ENCODE peak calls at places on chromosomes 7 and 10, in ten cellular contexts. J is A549, S is suprapubic skin, B is transverse colon, H is ovary, V is upper lobe of left lung, W is HepG2, U is sigmoid colon, Z is H1, E is esophagus muscularis mucosa. O is an unnamed sample.

GRCh38 chr7:55432937-55433784 is 68.0 kb downstream of the LANCL2 start:
- DNase-seq in J (peak; percentile 53), S (no peak), B (no peak), H (no peak), V (no peak), W (peak; percentile 50), U (no peak), Z (no peak), E (no peak), O (no peak)

GRCh38 chr10:44920252-44920651 is 9.1 kb downstream of the TMEM72 start:
- DNase-seq in J (no peak), S (no peak), B (no peak), H (no peak), V (no peak), W (no peak), U (no peak), Z (no peak), E (no peak), O (no peak)

GRCh38 chr10:51260376-51260775 is 186.1 kb downstream of the PRKG1 start:
- DNase-seq in J (no peak), S (no peak), B (no peak), H (no peak), V (no peak), W (no peak), U (no peak), Z (no peak), E (no peak), O (no peak)

GRCh38 chr7:44636926-44637325 is 30.5 kb downstream of the OGDH start:
- DNase-seq in J (no peak), S (peak; percentile 55), B (no peak), H (no peak), V (no peak), W (no peak), U (no peak), Z (no peak), E (no peak), O (no peak)

GRCh38 chr7:27553288-27553687 is 109.4 kb downstream of the HIBADH start:
- DNase-seq in J (no peak), S (no peak), B (no peak), H (no peak), V (no peak), W (no peak), U (no peak), Z (no peak), E (no peak), O (no peak)

GRCh38 chr10:129393812-129394211 is 73.2 kb upstream of the MGMT start:
- DNase-seq in J (no peak), S (no peak), B (no peak), H (no peak), V (peak; percentile 52), W (no peak), U (no peak), Z (no peak), E (peak; percentile 53), O (no peak)

GRCh38 chr10:7121154-7121797 is 289.6 kb downstream of the SFMBT2 start:
- DNase-seq in J (peak; percentile 71), S (no peak), B (peak; percentile 45), H (peak; percentile 52), V (no peak), W (peak; percentile 27), U (no peak), Z (peak; percentile 15), E (no peak), O (peak; percentile 43)

GRCh38 chr7:50267525-50268041 is 36.9 kb upstream of the IKZF1 start:
- DNase-seq in J (no peak), S (no peak), B (no peak), H (no peak), V (no peak), W (no peak), U (no peak), Z (no peak), E (no peak), O (no peak)

GRCh38 chr7:90775383-90775965 is 179.4 kb downstream of the CDK14 start:
- DNase-seq in J (no peak), S (no peak), B (no peak), H (no peak), V (no peak), W (no peak), U (no peak), Z (no peak), E (no peak), O (no peak)

GRCh38 chr7:435518-436366 is 83.9 kb downstream of the PDGFA start:
- DNase-seq in J (peak; percentile 61), S (no peak), B (peak; percentile 81), H (no peak), V (peak; percentile 78), W (no peak), U (peak; percentile 81), Z (no peak), E (no peak), O (peak; percentile 91)

GRCh38 chr7:39417642-39418041 is 148.6 kb upstream of the YAE1 start:
- DNase-seq in J (no peak), S (no peak), B (no peak), H (no peak), V (no peak), W (no peak), U (no peak), Z (no peak), E (no peak), O (no peak)

DNA sequence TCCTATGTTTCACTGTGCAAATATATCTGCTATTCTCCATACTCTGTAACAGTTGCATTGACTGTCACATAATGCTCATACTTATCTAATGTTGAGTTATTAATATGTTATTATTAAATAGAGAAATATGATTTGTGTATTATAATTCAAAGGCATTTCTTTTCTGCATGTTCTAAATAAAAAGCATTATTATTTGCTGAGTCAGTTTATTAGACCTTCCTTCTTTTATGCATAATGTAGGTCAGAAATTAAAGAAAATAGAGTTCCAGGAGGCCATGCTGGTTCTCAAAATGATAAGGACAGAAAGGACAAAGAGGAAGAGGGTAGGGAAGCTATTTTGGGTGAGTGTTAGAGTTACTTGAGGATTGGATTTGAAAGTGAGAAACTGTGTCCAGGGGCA is 50.7 kb downstream of the CYP2C9 start:
- DNase-seq in J (no peak), S (no peak), B (no peak), H (no peak), V (no peak), W (no peak), U (no peak), Z (no peak), E (no peak), O (no peak)
- TF ChIP-seq EP300 in J (no peak), S (no peak), B (no peak), H (no peak), V (no peak), W (no peak), U (no peak), Z (no peak), E (no peak), O (no peak)

GRCh38 chr10:72079356-72079755 is 9.0 kb downstream of the SPOCK2 start:
- DNase-seq in J (no peak), S (no peak), B (no peak), H (no peak), V (no peak), W (no peak), U (peak; percentile 28), Z (no peak), E (no peak), O (no peak)
- H3K4me1 ChIP-seq in J (peaks cover 31% of the 10 kb centered on the region), S (no peaks in the 10 kb centered on the region), B (no peaks in the 10 kb centered on the region), H (no peaks in the 10 kb centered on the region), V (no peaks in the 10 kb centered on the region), W (peaks cover 8% of the 10 kb centered on the region), U (no peaks in the 10 kb centered on the region), Z (peaks cover 4% of the 10 kb centered on the region), E (no peaks in the 10 kb centered on the region), O (peaks cover 5% of the 10 kb centered on the region)

GRCh38 chr7:118085000-118085399 is 99.0 kb upstream of the LSM8 start:
- DNase-seq in J (no peak), S (no peak), B (no peak), H (no peak), V (no peak), W (no peak), U (no peak), Z (no peak), E (no peak), O (no peak)
- TF ChIP-seq EP300 in J (no peak), S (no peak), B (no peak), H (no peak), V (no peak), W (no peak), U (no peak), Z (no peak), E (no peak), O (no peak)

GRCh38 chr10:79138449-79139123 is 69.8 kb downstream of the ZMIZ1 start:
- DNase-seq in J (no peak), S (no peak), B (no peak), H (no peak), V (no peak), W (no peak), U (no peak), Z (no peak), E (no peak), O (no peak)

GRCh38 chr10:79135790-79136189 is 67.0 kb downstream of the ZMIZ1 start:
- DNase-seq in J (no peak), S (no peak), B (no peak), H (no peak), V (no peak), W (no peak), U (no peak), Z (no peak), E (no peak), O (no peak)

GRCh38 chr10:79137826-79138225 is 69.1 kb downstream of the ZMIZ1 start:
- DNase-seq in J (no peak), S (no peak), B (peak; percentile 42), H (peak; percentile 76), V (no peak), W (no peak), U (peak; percentile 79), Z (no peak), E (no peak), O (no peak)

GRCh38 chr10:79136227-79137005 is 67.7 kb downstream of the ZMIZ1 start:
- DNase-seq in J (no peak), S (no peak), B (no peak), H (no peak), V (no peak), W (no peak), U (no peak), Z (no peak), E (no peak), O (no peak)

GRCh38 chr10:79137404-79137803 is 68.6 kb downstream of the ZMIZ1 start:
- DNase-seq in J (no peak), S (no peak), B (no peak), H (peak; percentile 59), V (no peak), W (no peak), U (no peak), Z (no peak), E (no peak), O (no peak)
- H3K4me1 ChIP-seq in J (peaks cover 55% of the 10 kb centered on the region), S (peaks cover 60% of the 10 kb centered on the region), B (peaks cover 39% of the 10 kb centered on the region), H (peaks cover 53% of the 10 kb centered on the region), V (peaks cover 93% of the 10 kb centered on the region), W (peaks cover 32% of the 10 kb centered on the region), U (peaks cover 92% of the 10 kb centered on the region), Z (peaks cover 10% of the 10 kb centered on the region), E (peaks cover 97% of the 10 kb centered on the region), O (peaks cover 99% of the 10 kb centered on the region)

O was measured in stomach.